ENCODE peak calls at places on chromosome 13, in seven cellular contexts. One of them, this sample, is unnamed.

GRCh38 chr13:20451397-20451796 is 74.3 kb downstream of the CRYL1 start:
- DNase-seq in AG10803: no peak
- DNase-seq in NCI-H1048: no peak
- DNase-seq in fibroblast of the conjunctiva: no peak
- DNase-seq in stomach: no peak
- DNase-seq in choroid plexus epithelial cell: no peak
- DNase-seq in NAMALWA: peak; percentile 22
- DNase-seq in this sample: no peak

GRCh38 chr13:106548064-106548696 is 12.7 kb upstream of the EFNB2 start:
- DNase-seq in NCI-H1048: no peak
- DNase-seq in fibroblast of the conjunctiva: no peak
- DNase-seq in NAMALWA: no peak
- DNase-seq in choroid plexus epithelial cell: peak; percentile 68
- DNase-seq in stomach: no peak
- DNase-seq in AG10803: no peak
- DNase-seq in this sample: no peak

GRCh38 chr13:22738357-22738756 is 442.4 kb upstream of the SGCG start:
- DNase-seq in choroid plexus epithelial cell: no peak
- DNase-seq in NCI-H1048: no peak
- DNase-seq in NAMALWA: no peak
- DNase-seq in fibroblast of the conjunctiva: no peak
- DNase-seq in AG10803: no peak
- DNase-seq in stomach: no peak
- DNase-seq in this sample: no peak

GRCh38 chr13:85223883-85224656 is 575.1 kb downstream of the SLITRK6 start:
- DNase-seq in fibroblast of the conjunctiva: no peak
- DNase-seq in NAMALWA: no peak
- DNase-seq in NCI-H1048: no peak
- DNase-seq in AG10803: no peak
- DNase-seq in choroid plexus epithelial cell: peak; percentile 15
- DNase-seq in stomach: no peak
- DNase-seq in this sample: no peak

GRCh38 chr13:114313061-114313860 is 1.0 kb upstream of the CHAMP1 start:
- DNase-seq in NCI-H1048: no peak
- DNase-seq in stomach: no peak
- DNase-seq in choroid plexus epithelial cell: no peak
- DNase-seq in NAMALWA: peak; percentile 73
- DNase-seq in AG10803: no peak
- DNase-seq in fibroblast of the conjunctiva: no peak
- DNase-seq in this sample: no peak

GRCh38 chr13:89199138-89199537 is 1528.0 kb downstream of the SLITRK5 start:
- DNase-seq in stomach: no peak
- DNase-seq in AG10803: no peak
- DNase-seq in choroid plexus epithelial cell: no peak
- DNase-seq in fibroblast of the conjunctiva: no peak
- DNase-seq in NAMALWA: no peak
- DNase-seq in NCI-H1048: no peak
- DNase-seq in this sample: no peak

GRCh38 chr13:59823495-59823894 is 340.2 kb downstream of the DIAPH3 start:
- DNase-seq in stomach: no peak
- DNase-seq in NCI-H1048: no peak
- DNase-seq in AG10803: peak; percentile 62
- DNase-seq in fibroblast of the conjunctiva: peak; percentile 17
- DNase-seq in NAMALWA: no peak
- DNase-seq in choroid plexus epithelial cell: peak; percentile 68
- DNase-seq in this sample: no peak

GRCh38 chr13:49657241-49657641 is 28.9 kb downstream of the ARL11 start:
- DNase-seq in choroid plexus epithelial cell: no peak
- DNase-seq in NAMALWA: no peak
- DNase-seq in AG10803: no peak
- DNase-seq in stomach: no peak
- DNase-seq in fibroblast of the conjunctiva: no peak
- DNase-seq in NCI-H1048: no peak
- DNase-seq in this sample: peak; percentile 57

GRCh38 chr13:30804474-30804873 is 69.1 kb downstream of the ALOX5AP start:
- DNase-seq in AG10803: no peak
- DNase-seq in NAMALWA: no peak
- DNase-seq in NCI-H1048: no peak
- DNase-seq in stomach: no peak
- DNase-seq in fibroblast of the conjunctiva: no peak
- DNase-seq in choroid plexus epithelial cell: no peak
- DNase-seq in this sample: no peak

GRCh38 chr13:34107814-34108213 is 289.9 kb downstream of the RFC3 start:
- DNase-seq in choroid plexus epithelial cell: peak; percentile 10
- DNase-seq in NCI-H1048: no peak
- DNase-seq in AG10803: peak; percentile 21
- DNase-seq in stomach: no peak
- DNase-seq in NAMALWA: no peak
- DNase-seq in fibroblast of the conjunctiva: no peak
- DNase-seq in this sample: no peak

GRCh38 chr13:28729541-28729940 is 10.8 kb upstream of the SLC46A3 start:
- DNase-seq in NAMALWA: no peak
- DNase-seq in fibroblast of the conjunctiva: no peak
- DNase-seq in choroid plexus epithelial cell: no peak
- DNase-seq in NCI-H1048: no peak
- DNase-seq in AG10803: no peak
- DNase-seq in stomach: no peak
- DNase-seq in this sample: no peak

GRCh38 chr13:76271728-76272232 is 614.4 kb downstream of the KCTD12 start:
- DNase-seq in fibroblast of the conjunctiva: no peak
- DNase-seq in choroid plexus epithelial cell: no peak
- DNase-seq in NAMALWA: no peak
- DNase-seq in NCI-H1048: no peak
- DNase-seq in stomach: no peak
- DNase-seq in AG10803: no peak
- DNase-seq in this sample: peak; percentile 50

GRCh38 chr13:92827503-92827902 is 399.1 kb upstream of the GPC6 start:
- DNase-seq in NAMALWA: no peak
- DNase-seq in AG10803: no peak
- DNase-seq in stomach: no peak
- DNase-seq in choroid plexus epithelial cell: no peak
- DNase-seq in fibroblast of the conjunctiva: no peak
- DNase-seq in NCI-H1048: no peak
- DNase-seq in this sample: no peak

GRCh38 chr13:95337597-95337996 is 36.3 kb upstream of the ABCC4 start:
- DNase-seq in choroid plexus epithelial cell: no peak
- DNase-seq in fibroblast of the conjunctiva: no peak
- DNase-seq in AG10803: no peak
- DNase-seq in NCI-H1048: no peak
- DNase-seq in stomach: no peak
- DNase-seq in NAMALWA: no peak
- DNase-seq in this sample: no peak

GRCh38 chr13:40518481-40518882 is 148.0 kb downstream of the FOXO1 start:
- DNase-seq in fibroblast of the conjunctiva: no peak
- DNase-seq in choroid plexus epithelial cell: no peak
- DNase-seq in NAMALWA: no peak
- DNase-seq in AG10803: no peak
- DNase-seq in stomach: peak; percentile 44
- DNase-seq in NCI-H1048: no peak
- DNase-seq in this sample: no peak

GRCh38 chr13:35984287-35984686 is 146.9 kb downstream of the DCLK1 start:
- DNase-seq in choroid plexus epithelial cell: no peak
- DNase-seq in NCI-H1048: no peak
- DNase-seq in AG10803: no peak
- DNase-seq in NAMALWA: no peak
- DNase-seq in stomach: no peak
- DNase-seq in fibroblast of the conjunctiva: no peak
- DNase-seq in this sample: no peak

This sample was measured in ecto neural progenitor cell.